ENCODE peak calls at places on chromosomes 5 and 9, in four cellular contexts. K is HS-5, R is stomach, A is GM12865. D is an unnamed sample.

GRCh38 chr5:83253731-83254130 is 176.4 kb downstream of the XRCC4 start:
- DNase-seq in K (no peak), R (no peak), A (no peak), D (no peak)

GRCh38 chr5:139975306-139975705 is 67.8 kb downstream of the NRG2 start:
- DNase-seq in K (no peak), R (no peak), A (no peak), D (no peak)

GRCh38 chr5:137888489-137888874 is 775 bp upstream of the PKD2L2 start:
- DNase-seq in K (no peak), R (no peak), A (no peak), D (no peak)

GRCh38 chr9:127913682-127914081 is 3.2 kb downstream of the ST6GALNAC4 start:
- DNase-seq in K (no peak), R (no peak), A (no peak), D (no peak)

GRCh38 chr9:18658764-18659705 is 185.1 kb downstream of the ADAMTSL1 start:
- DNase-seq in K (peak; percentile 63), R (no peak), A (no peak), D (no peak)

GRCh38 chr5:1056611-1057484 is 48.2 kb downstream of the NKD2 start:
- DNase-seq in K (no peak), R (no peak), A (no peak), D (no peak)

GRCh38 chr5:78574731-78575161 is 73.8 kb downstream of the LHFPL2 start:
- DNase-seq in K (no peak), R (no peak), A (peak; percentile 83), D (no peak)

GRCh38 chr5:136001531-136001930 is 27.3 kb upstream of the TGFBI start:
- DNase-seq in K (no peak), R (no peak), A (no peak), D (no peak)

GRCh38 chr5:1521671-1522600 is 1.8 kb downstream of the LPCAT1 start:
- DNase-seq in K (peak; percentile 39), R (peak; percentile 21), A (no peak), D (peak; percentile 58)

GRCh38 chr9:84781431-84781830 is 111.9 kb downstream of the NTRK2 start:
- DNase-seq in K (no peak), R (no peak), A (peak; percentile 61), D (no peak)

GRCh38 chr5:122896598-122897282 is 51.3 kb downstream of the SNX24 start:
- DNase-seq in K (no peak), R (no peak), A (peak; percentile 14), D (no peak)